ENCODE peak calls at places on chromosomes 1 and 21, in ten cellular contexts. G, C, W, Q, S, R, T, L, Z and P are unnamed samples.

GRCh38 chr1:10784998-10785854 is 11.2 kb downstream of the CASZ1 start:
- DNase-seq in L (no peak), W (no peak), S (no peak), Q (no peak), C (no peak), T (no peak), Z (no peak), G (no peak), R (no peak), P (no peak)

GRCh38 chr1:154856544-154856943 is 13.5 kb downstream of the KCNN3 start:
- DNase-seq in W (no peak), S (no peak), Z (no peak), T (no peak), C (no peak), Q (no peak), L (no peak), G (peak), R (no peak), P (no peak)

GRCh38 chr1:222546548-222547259 is 1.2 kb downstream of the HHIPL2 start:
- DNase-seq in C (no peak), Z (peak), L (peak), G (no peak), R (peak), T (peak), Q (no peak), S (no peak), W (peak), P (peak)

GRCh38 chr1:4027492-4028138 is 127.5 kb upstream of the C1orf174 start:
- DNase-seq in L (no peak), W (no peak), Z (peak), T (no peak), Q (no peak), R (no peak), C (no peak), S (no peak), G (peak), P (no peak)

GRCh38 chr1:37147906-37148305 is 113.6 kb upstream of the GRIK3 start:
- DNase-seq in Q (no peak), Z (no peak), W (no peak), T (no peak), C (no peak), R (no peak), L (no peak), S (no peak), G (no peak), P (no peak)

GRCh38 chr1:51516639-51517158 is 2.4 kb downstream of the EPS15 start:
- DNase-seq in L (peak), S (no peak), Z (no peak), G (no peak), C (no peak), T (no peak), W (peak), R (no peak), Q (no peak), P (peak)

GRCh38 chr1:216587715-216588114 is 135.5 kb downstream of the ESRRG start:
- DNase-seq in G (no peak), L (no peak), Z (no peak), T (no peak), R (no peak), Q (no peak), W (no peak), C (no peak), S (no peak), P (no peak)

GRCh38 chr1:54220004-54220811 is 20.2 kb downstream of the MRPL37 start:
- DNase-seq in S (no peak), G (no peak), R (no peak), Z (peak), Q (no peak), L (peak), T (no peak), W (peak), C (no peak), P (peak)

GRCh38 chr1:76546354-76546933 is 320.8 kb upstream of the ST6GALNAC5 start:
- DNase-seq in T (no peak), G (no peak), S (no peak), R (no peak), W (no peak), Q (no peak), C (no peak), Z (no peak), L (no peak), P (no peak)

GRCh38 chr1:9652379-9653194 is 1.1 kb downstream of the PIK3CD start:
- DNase-seq in L (no peak), G (peak), W (peak), Q (no peak), T (peak), C (no peak), S (peak), R (no peak), Z (no peak), P (peak)

GRCh38 chr1:208709981-208710380 is 465.8 kb upstream of the PLXNA2 start:
- DNase-seq in L (no peak), W (no peak), C (no peak), S (no peak), Q (no peak), G (no peak), Z (no peak), R (no peak), T (no peak), P (no peak)

GRCh38 chr1:169860750-169861149 is 32.9 kb downstream of the SCYL3 start:
- DNase-seq in T (no peak), Z (no peak), G (no peak), Q (no peak), C (no peak), W (no peak), S (no peak), R (no peak), L (no peak), P (no peak)

GRCh38 chr21:40373760-40374159 is 473.2 kb downstream of the DSCAM start:
- DNase-seq in S (no peak), T (no peak), Z (no peak), W (no peak), L (no peak), G (no peak), Q (no peak), C (no peak), R (peak), P (no peak)

GRCh38 chr1:226711976-226712778 is 26.9 kb downstream of the ITPKB start:
- DNase-seq in G (peak), L (no peak), W (no peak), Z (no peak), Q (no peak), T (no peak), R (no peak), S (no peak), C (no peak), P (no peak)

GRCh38 chr1:60848583-60849188 is 233.7 kb upstream of the NFIA start:
- DNase-seq in G (no peak), L (peak), R (peak), W (peak), C (no peak), Q (no peak), S (no peak), T (no peak), Z (no peak), P (no peak)

GRCh38 chr1:39105061-39105840 is 79.1 kb downstream of the NDUFS5 start:
- DNase-seq in Z (peak), L (peak), W (peak), Q (peak), C (no peak), G (peak), T (peak), S (peak), R (no peak), P (peak)

GRCh38 chr1:116981521-116982037 is 20.0 kb upstream of the CD101 start:
- DNase-seq in Q (no peak), Z (no peak), C (no peak), R (no peak), S (no peak), W (no peak), L (no peak), T (no peak), G (no peak), P (no peak)

GRCh38 chr1:101406271-101406670 is 169.5 kb downstream of the S1PR1 start:
- DNase-seq in S (no peak), C (no peak), Q (no peak), W (no peak), G (no peak), L (no peak), Z (no peak), R (no peak), T (no peak), P (no peak)

GRCh38 chr1:21608813-21609212 is 60.3 kb downstream of the RAP1GAP start:
- DNase-seq in L (no peak), T (no peak), W (no peak), Q (no peak), R (no peak), C (no peak), S (no peak), Z (no peak), G (no peak), P (no peak)

GRCh38 chr1:10267319-10267718 is 56.9 kb downstream of the KIF1B start:
- DNase-seq in Z (no peak), T (no peak), C (no peak), G (no peak), R (no peak), Q (no peak), S (no peak), W (peak), L (peak), P (no peak)

GRCh38 chr1:184747089-184747955 is 7.3 kb downstream of the EDEM3 start:
- DNase-seq in W (no peak), Q (no peak), S (no peak), R (no peak), Z (no peak), L (no peak), G (no peak), T (no peak), C (no peak), P (no peak)

GRCh38 chr1:82030830-82031229 is 230.1 kb downstream of the ADGRL2 start:
- DNase-seq in L (no peak), Z (no peak), G (no peak), C (no peak), Q (no peak), W (no peak), T (no peak), S (no peak), R (no peak), P (no peak)

GRCh38 chr1:35567947-35568558 is 5.1 kb upstream of the TFAP2E start:
- DNase-seq in Q (no peak), S (no peak), G (no peak), C (no peak), W (peak), R (no peak), Z (no peak), T (no peak), L (no peak), P (no peak)

GRCh38 chr21:37435120-37435519 is 68.5 kb downstream of the DYRK1A start:
- DNase-seq in Z (peak), R (peak), S (no peak), G (peak), C (peak), L (peak), Q (no peak), T (peak), W (peak), P (peak)

GRCh38 chr1:242535986-242536385 is 11.5 kb upstream of the PLD5 start:
- DNase-seq in C (no peak), Q (no peak), R (no peak), G (no peak), W (no peak), L (no peak), Z (no peak), S (no peak), T (no peak), P (no peak)

GRCh38 chr1:117210386-117210785 is 341 bp downstream of the VTCN1 start:
- DNase-seq in G (no peak), Q (no peak), W (no peak), T (no peak), Z (no peak), L (no peak), R (no peak), C (no peak), S (no peak), P (no peak)

GRCh38 chr1:27518808-27519207 is 28.8 kb upstream of the WASF2 start:
- DNase-seq in Q (no peak), S (no peak), Z (no peak), G (no peak), W (no peak), L (no peak), C (no peak), R (no peak), T (no peak), P (no peak)

GRCh38 chr1:26689504-26689903 is 6.3 kb upstream of the ARID1A start:
- DNase-seq in G (no peak), C (no peak), R (no peak), Q (no peak), T (no peak), W (no peak), Z (no peak), S (no peak), L (no peak), P (no peak)

GRCh38 chr1:12338017-12338416 is 108.2 kb downstream of the VPS13D start:
- DNase-seq in Z (no peak), T (no peak), S (no peak), C (no peak), L (no peak), R (no peak), G (no peak), Q (no peak), W (no peak), P (no peak)

GRCh38 chr1:67256291-67257172 is 51.1 kb upstream of the IL12RB2 start:
- DNase-seq in W (peak), Q (no peak), G (no peak), T (no peak), C (no peak), L (peak), S (no peak), R (no peak), Z (no peak), P (no peak)

GRCh38 chr21:15967661-15968060 is 237.9 kb downstream of the USP25 start:
- DNase-seq in G (no peak), L (no peak), S (no peak), T (no peak), C (no peak), W (peak), Q (no peak), Z (no peak), R (no peak), P (peak)

GRCh38 chr1:56345826-56346225 is 233.5 kb downstream of the PLPP3 start:
- DNase-seq in T (no peak), S (no peak), Z (no peak), W (no peak), L (no peak), C (no peak), G (no peak), Q (no peak), R (no peak), P (no peak)

GRCh38 chr1:42439940-42440339 is 15.9 kb downstream of the ZMYND12 start:
- DNase-seq in L (peak), C (no peak), R (no peak), W (peak), S (no peak), T (no peak), Q (no peak), Z (no peak), G (no peak), P (peak)

GRCh38 chr1:116157096-116157495 is 45.9 kb downstream of the MAB21L3 start:
- DNase-seq in W (no peak), Q (no peak), G (no peak), S (no peak), C (no peak), R (no peak), T (no peak), L (no peak), Z (no peak), P (no peak)

GRCh38 chr1:153568367-153569099 is 2.9 kb upstream of the S100A2 start:
- DNase-seq in G (peak), C (peak), T (peak), W (peak), S (peak), R (peak), L (peak), Q (peak), Z (peak), P (peak)

GRCh38 chr1:109923946-109924275 is 13.3 kb downstream of the CSF1 start:
- DNase-seq in T (no peak), Z (no peak), Q (no peak), C (no peak), G (no peak), L (no peak), S (no peak), W (no peak), R (no peak), P (no peak)

GRCh38 chr1:165764277-165764676 is 4.4 kb downstream of the TMCO1 start:
- DNase-seq in C (no peak), R (no peak), G (no peak), L (no peak), W (no peak), S (no peak), Q (no peak), Z (no peak), T (no peak), P (no peak)